ENCODE peak calls at places on chromosomes 6 and 20, in five cellular contexts. P, V, O, U and E are unnamed samples.

GRCh38 chr20:49267327-49267726 is 10.5 kb downstream of the ZNFX1 start:
- DNase-seq in O (no peak), V (no peak), U (no peak), P (no peak), E (no peak)

GRCh38 chr6:16781348-16782169 is 20.3 kb upstream of the ATXN1 start:
- DNase-seq in O (no peak), P (no peak), V (no peak), U (no peak), E (no peak)

GRCh38 chr6:30778001-30778400 is 33.7 kb upstream of the IER3 start:
- DNase-seq in V (no peak), O (no peak), P (no peak), U (no peak), E (no peak)

GRCh38 chr6:35140991-35141720 is at the start of gene TCP11:
- DNase-seq in V (peak), O (peak), U (peak), P (no peak), E (no peak)

GRCh38 chr6:4434655-4435054 is 299.3 kb upstream of the ECI2 start:
- DNase-seq in U (no peak), O (no peak), P (no peak), V (no peak), E (no peak)

GRCh38 chr6:22313796-22314195 is 17.0 kb upstream of the PRL start:
- DNase-seq in O (no peak), P (no peak), U (no peak), V (peak), E (no peak)

GRCh38 chr6:135514706-135515105 is 17.2 kb upstream of the AHI1 start:
- DNase-seq in U (no peak), V (no peak), P (no peak), O (no peak), E (no peak)

GRCh38 chr20:2986466-2986865 is 57.0 kb upstream of the GNRH2 start:
- DNase-seq in O (no peak), U (no peak), P (no peak), V (no peak), E (no peak)

GRCh38 chr6:150934380-150934779 is 68.9 kb downstream of the MTHFD1L start:
- DNase-seq in O (no peak), V (no peak), U (no peak), P (peak), E (no peak)

GRCh38 chr6:154993710-154994109 is 1.4 kb upstream of the TIAM2 start:
- DNase-seq in U (no peak), P (no peak), V (peak), O (no peak), E (no peak)

GRCh38 chr6:97594834-97595233 is 311.8 kb upstream of the MMS22L start:
- DNase-seq in V (peak), P (peak), U (no peak), O (no peak), E (no peak)

GRCh38 chr20:17236766-17237165 is 9.9 kb downstream of the PCSK2 start:
- DNase-seq in P (no peak), V (no peak), U (no peak), O (no peak), E (no peak)